ENCODE peak calls at places on chromosome 7, in nine cellular contexts. T is IMR-90; J is heart left ventricle; P is transverse colon; H is right atrium auricular region; I is CD8-positive, alpha-beta T cell; V is A549; L is CD8-positive, alpha-beta memory T cell; Y is GM23338. K is an unnamed sample.
A peak's percentile ranks its signal among the peaks of the same experiment; 100 is the strongest.

GRCh38 chr7:96686305-96686704 is 23.3 kb downstream of the SEM1 start:
- DNase-seq in L (no peak), T (no peak), V (no peak), J (no peak), P (no peak), H (no peak), Y (no peak), I (no peak), K (no peak)

GRCh38 chr7:106022193-106022821 is 59.2 kb downstream of the CDHR3 start:
- DNase-seq in V (no peak), H (no peak), P (peak; percentile 63), Y (no peak), L (peak; percentile 90), I (peak; percentile 62), J (no peak), T (no peak), K (peak; percentile 88)

GRCh38 chr7:157699357-157700013 is 362.7 kb downstream of the DNAJB6 start:
- DNase-seq in P (peak; percentile 7), T (no peak), L (no peak), H (no peak), J (no peak), I (no peak), V (no peak), Y (no peak), K (no peak)

GRCh38 chr7:69903410-69903809 is 305.1 kb downstream of the AUTS2 start:
- DNase-seq in V (no peak), P (no peak), T (no peak), L (no peak), H (no peak), Y (no peak), I (no peak), J (no peak), K (no peak)

GRCh38 chr7:90708841-90709317 is 112.8 kb downstream of the CDK14 start:
- DNase-seq in T (no peak), V (no peak), H (no peak), Y (peak; percentile 93), L (no peak), I (no peak), P (peak; percentile 52), J (no peak), K (peak; percentile 93)

GRCh38 chr7:900331-901040 is 24.1 kb downstream of the GET4 start:
- DNase-seq in Y (no peak), P (no peak), T (no peak), H (no peak), J (no peak), I (no peak), L (no peak), V (no peak), K (no peak)

GRCh38 chr7:100191775-100192174 is 14.1 kb downstream of the STAG3 start:
- DNase-seq in T (peak; percentile 78), H (no peak), Y (no peak), I (no peak), L (no peak), J (no peak), V (no peak), P (no peak), K (no peak)

GRCh38 chr7:139494835-139495568 is 11.5 kb upstream of the KLRG2 start:
- DNase-seq in L (no peak), P (no peak), J (no peak), Y (no peak), H (no peak), I (no peak), T (no peak), V (no peak), K (peak; percentile 61)

GRCh38 chr7:151349507-151349853 is 7.9 kb downstream of the NUB1 start:
- DNase-seq in Y (no peak), V (no peak), I (no peak), T (no peak), J (no peak), L (no peak), P (peak; percentile 37), H (no peak), K (no peak)

GRCh38 chr7:4634166-4634565 is 47.9 kb upstream of the FOXK1 start:
- DNase-seq in V (no peak), I (no peak), Y (no peak), H (no peak), P (no peak), J (no peak), T (no peak), L (no peak), K (no peak)

GRCh38 chr7:32298403-32299132 is 191.6 kb downstream of the LSM5 start:
- DNase-seq in V (peak; percentile 16), L (no peak), J (peak; percentile 29), Y (peak; percentile 61), T (no peak), H (no peak), P (no peak), I (no peak), K (no peak)

GRCh38 chr7:80218723-80219122 is 84.1 kb downstream of the GNAI1 start:
- DNase-seq in P (no peak), J (no peak), V (peak; percentile 40), Y (no peak), I (no peak), H (no peak), T (peak; percentile 95), L (no peak), K (no peak)

GRCh38 chr7:154484406-154484805 is 432.2 kb downstream of the DPP6 start:
- DNase-seq in P (no peak), H (no peak), T (no peak), L (no peak), I (no peak), V (no peak), J (no peak), Y (no peak), K (no peak)

GRCh38 chr7:69211739-69212138 is 386.5 kb upstream of the AUTS2 start:
- DNase-seq in L (no peak), Y (peak; percentile 63), T (no peak), J (no peak), I (no peak), P (no peak), H (no peak), V (no peak), K (no peak)

GRCh38 chr7:155066417-155066950 is 3.6 kb upstream of the HTR5A start:
- DNase-seq in Y (peak; percentile 29), H (no peak), L (no peak), T (peak; percentile 79), P (no peak), I (no peak), V (no peak), J (no peak), K (no peak)

GRCh38 chr7:143383642-143383957 is 2.5 kb downstream of the ZYX start:
- DNase-seq in T (no peak), I (no peak), Y (no peak), P (no peak), V (no peak), J (no peak), H (no peak), L (no peak), K (no peak)
- H3K4me1 ChIP-seq in T (peaks cover 33% of the 10 kb centered on the region), I (peaks cover 74% of the 10 kb centered on the region), Y (peaks cover 28% of the 10 kb centered on the region), P (peaks cover 65% of the 10 kb centered on the region), V (peaks cover 50% of the 10 kb centered on the region), J (peaks cover 66% of the 10 kb centered on the region), H (no peaks in the 10 kb centered on the region), L (peaks cover 65% of the 10 kb centered on the region), K (peaks cover 7% of the 10 kb centered on the region)

DNA sequence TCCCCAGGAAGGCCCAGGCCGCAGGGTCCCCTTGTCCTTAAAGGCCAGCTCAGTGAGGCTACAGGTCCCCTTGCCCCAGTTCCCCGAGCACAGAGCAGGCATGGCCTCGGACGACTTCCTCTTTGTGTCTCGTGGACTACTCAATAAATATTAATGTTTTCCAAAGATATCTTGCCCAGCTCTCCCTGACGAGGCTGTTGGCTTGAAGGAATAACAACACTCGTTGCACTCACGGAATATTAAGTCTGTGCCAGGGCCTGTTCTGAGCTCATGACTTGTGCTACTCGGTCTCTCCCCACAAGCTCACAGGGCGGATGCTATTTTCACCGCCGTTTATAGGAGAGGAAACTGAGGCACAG is 68.2 kb downstream of the CUX1 start:
- DNase-seq in H (no peak), T (no peak), V (no peak), P (no peak), I (no peak), Y (no peak), L (no peak), J (peak; percentile 47), K (no peak)
- H3K4me1 ChIP-seq in H (no peaks in the 10 kb centered on the region), T (peaks cover 23% of the 10 kb centered on the region), V (peaks cover 84% of the 10 kb centered on the region), P (peaks cover 55% of the 10 kb centered on the region), I (peaks cover 31% of the 10 kb centered on the region), Y (peaks cover 31% of the 10 kb centered on the region), L (peaks cover 28% of the 10 kb centered on the region), J (peaks cover 48% of the 10 kb centered on the region), K (peaks cover 23% of the 10 kb centered on the region)

GRCh38 chr7:47514818-47515217 is 67.1 kb downstream of the TNS3 start:
- DNase-seq in J (no peak), T (peak; percentile 44), Y (no peak), P (no peak), L (no peak), V (no peak), H (no peak), I (no peak), K (no peak)
- H3K4me1 ChIP-seq in J (peaks cover 20% of the 10 kb centered on the region), T (peaks cover 29% of the 10 kb centered on the region), Y (no peaks in the 10 kb centered on the region), P (peaks cover 32% of the 10 kb centered on the region), L (no peaks in the 10 kb centered on the region), V (peaks cover 85% of the 10 kb centered on the region), H (no peaks in the 10 kb centered on the region), I (no peaks in the 10 kb centered on the region), K (no peaks in the 10 kb centered on the region)

GRCh38 chr7:7173956-7174632 is 8.2 kb upstream of the C1GALT1 start:
- DNase-seq in V (no peak), T (no peak), J (no peak), L (no peak), Y (no peak), P (no peak), H (no peak), I (no peak), K (no peak)

GRCh38 chr7:7176421-7177043 is 5.8 kb upstream of the C1GALT1 start:
- DNase-seq in H (no peak), J (no peak), P (no peak), L (no peak), Y (peak; percentile 68), I (no peak), V (peak; percentile 33), T (peak; percentile 91), K (no peak)

GRCh38 chr7:7178081-7178480 is 4.3 kb upstream of the C1GALT1 start:
- DNase-seq in Y (peak; percentile 27), V (no peak), J (no peak), H (no peak), I (no peak), T (no peak), P (no peak), L (no peak), K (no peak)

GRCh38 chr7:7177044-7177517 is 5.3 kb upstream of the C1GALT1 start:
- DNase-seq in P (no peak), T (peak; percentile 85), Y (peak; percentile 17), L (no peak), I (no peak), H (no peak), J (no peak), V (peak; percentile 51), K (no peak)

DNA sequence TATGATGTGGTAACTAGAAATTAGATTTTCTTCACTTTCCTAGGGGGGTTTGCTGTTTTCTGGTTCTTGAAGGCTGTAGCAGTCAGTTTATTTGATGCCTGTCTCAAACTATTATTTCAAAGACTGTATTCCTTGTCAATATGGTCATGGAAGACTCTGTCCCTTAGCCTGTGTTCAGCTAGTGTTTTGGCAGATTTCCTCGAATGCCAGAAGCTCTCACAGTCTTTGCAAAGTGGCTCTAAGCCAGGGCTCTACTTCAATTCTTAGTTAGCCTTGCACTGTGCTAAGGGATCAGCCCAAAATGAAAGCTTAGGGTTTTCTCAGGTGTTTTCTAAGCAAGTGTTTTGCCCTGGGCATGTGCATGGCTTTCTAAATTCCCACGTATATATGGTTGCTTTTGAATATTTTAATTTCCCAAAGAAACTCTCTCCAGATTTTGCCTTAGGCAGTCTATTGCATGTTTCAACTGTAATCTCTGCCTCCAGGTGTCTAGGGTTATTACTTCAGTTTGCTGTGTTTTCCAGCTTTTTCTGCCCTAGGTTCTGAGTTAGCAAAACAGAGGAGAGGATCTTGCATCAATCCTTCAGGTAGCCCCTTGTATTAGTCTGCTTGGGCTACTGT is 7.2 kb upstream of the C1GALT1 start:
- DNase-seq in Y (no peak), T (no peak), V (no peak), J (no peak), H (no peak), I (no peak), L (no peak), P (no peak), K (no peak)
- H3K4me1 ChIP-seq in Y (peaks cover 9% of the 10 kb centered on the region), T (no peaks in the 10 kb centered on the region), V (peaks cover 37% of the 10 kb centered on the region), J (no peaks in the 10 kb centered on the region), H (no peaks in the 10 kb centered on the region), I (no peaks in the 10 kb centered on the region), L (no peaks in the 10 kb centered on the region), P (no peaks in the 10 kb centered on the region), K (no peaks in the 10 kb centered on the region)

K was measured in MM.1S.